ENCODE peak calls at places on chromosomes 1 and 21, in seven cellular contexts. M is fibroblast of the conjunctiva; V is activated CD4-positive, alpha-beta T cell treated with anti-CD3 and anti-CD28 coated beads, Interleukin-2, amount 50 U/mL, for 24 hours; T is GM04503; R is coronary artery; C is H7; Y is GM13977. S is an unnamed sample.

GRCh38 chr1:25727026-25727818 is 72.8 kb upstream of the SELENON start:
- DNase-seq in C (peak), R (no peak), T (no peak), M (no peak), Y (no peak), V (no peak), S (no peak)

GRCh38 chr1:221228594-221228993 is 349.4 kb downstream of the HLX start:
- DNase-seq in M (no peak), Y (no peak), C (peak), T (no peak), R (no peak), V (no peak), S (no peak)

GRCh38 chr1:54407201-54407956 is 1.2 kb upstream of the SSBP3 start:
- DNase-seq in C (peak), M (peak), V (no peak), Y (peak), R (peak), T (peak), S (peak)

GRCh38 chr1:154803203-154803920 is 66.7 kb downstream of the KCNN3 start:
- DNase-seq in C (no peak), T (no peak), R (no peak), V (no peak), Y (no peak), M (no peak), S (no peak)

GRCh38 chr1:243246916-243247315 is 8.2 kb downstream of the CEP170 start:
- DNase-seq in V (no peak), M (no peak), Y (no peak), T (no peak), R (no peak), C (no peak), S (no peak)

GRCh38 chr1:9350011-9350907 is 57.6 kb downstream of the SPSB1 start:
- DNase-seq in T (no peak), V (no peak), Y (no peak), C (no peak), R (no peak), M (peak), S (no peak)

GRCh38 chr1:119286587-119287181 is 81.9 kb upstream of the HAO2 start:
- DNase-seq in V (no peak), T (no peak), C (peak), R (no peak), M (peak), Y (peak), S (peak)

GRCh38 chr1:182080955-182081582 is 19.6 kb upstream of the ZNF648 start:
- DNase-seq in V (no peak), M (peak), R (no peak), T (peak), Y (peak), C (peak), S (peak)

GRCh38 chr1:48105167-48105566 is 108.0 kb upstream of the TRABD2B start:
- DNase-seq in T (no peak), Y (no peak), M (no peak), C (no peak), V (no peak), R (no peak), S (no peak)

GRCh38 chr1:5688479-5689077 is 303.6 kb downstream of the NPHP4 start:
- DNase-seq in T (no peak), R (no peak), Y (no peak), C (no peak), V (no peak), M (no peak), S (no peak)

GRCh38 chr21:37233551-37234146 is 33.5 kb downstream of the VPS26C start:
- DNase-seq in Y (no peak), C (no peak), T (no peak), R (no peak), M (no peak), V (no peak), S (no peak)

GRCh38 chr1:33468559-33468958 is 3.9 kb upstream of the ZSCAN20 start:
- DNase-seq in Y (no peak), V (no peak), R (no peak), T (no peak), M (no peak), C (no peak), S (no peak)

GRCh38 chr1:59570524-59570923 is 244.2 kb upstream of the HOOK1 start:
- DNase-seq in C (no peak), M (no peak), R (no peak), V (no peak), T (no peak), Y (no peak), S (no peak)

GRCh38 chr1:10917513-10918454 is 94.7 kb upstream of the TARDBP start:
- DNase-seq in C (peak), Y (no peak), T (no peak), V (no peak), M (no peak), R (no peak), S (no peak)

GRCh38 chr21:36456714-36457399 is 23.1 kb downstream of the CLDN14 start:
- DNase-seq in R (no peak), Y (no peak), M (no peak), C (no peak), V (no peak), T (no peak), S (no peak)

GRCh38 chr1:231806623-231807470 is 180.3 kb downstream of the DISC1 start:
- DNase-seq in C (peak), V (no peak), T (no peak), R (no peak), Y (peak), M (no peak), S (peak)

S was measured in GM10248.